ENCODE peak calls at places on chromosomes 6 and 20, in seven cellular contexts. S, E, D, F, Y, L and J are unnamed samples.
A peak's percentile ranks its signal among the peaks of the same experiment; 100 is the strongest.

GRCh38 chr20:3082306-3082951 is 2.1 kb downstream of the AVP start:
- DNase-seq in F (no peak), L (no peak), D (no peak), S (no peak), Y (no peak), E (no peak), J (no peak)

GRCh38 chr6:163296835-163297519 is 117.5 kb upstream of the QKI start:
- DNase-seq in S (no peak), L (no peak), F (no peak), E (no peak), Y (no peak), D (no peak), J (no peak)

GRCh38 chr6:159695984-159696383 is 2.9 kb upstream of the SOD2 start:
- DNase-seq in E (no peak), F (no peak), L (no peak), Y (no peak), S (no peak), D (no peak), J (no peak)

GRCh38 chr6:153613719-153614455 is 425.2 kb upstream of the OPRM1 start:
- DNase-seq in S (no peak), E (no peak), L (no peak), Y (no peak), F (no peak), D (no peak), J (no peak)

GRCh38 chr20:496126-496696 is 33.9 kb upstream of the TBC1D20 start:
- DNase-seq in D (no peak), F (no peak), L (no peak), S (no peak), Y (no peak), E (no peak), J (no peak)

GRCh38 chr6:135346747-135347146 is 150.8 kb downstream of the AHI1 start:
- DNase-seq in E (no peak), L (no peak), F (no peak), S (no peak), Y (no peak), D (peak; percentile 56), J (no peak)

GRCh38 chr6:11473008-11473740 is 64.4 kb upstream of the TMEM170B start:
- DNase-seq in Y (no peak), L (no peak), D (no peak), F (no peak), S (no peak), E (no peak), J (no peak)

GRCh38 chr20:38941726-38942389 is 15.6 kb downstream of the FAM83D start:
- DNase-seq in D (no peak), S (no peak), L (no peak), F (no peak), Y (no peak), E (no peak), J (no peak)

GRCh38 chr20:64242797-64243475 is 12.6 kb upstream of the PCMTD2 start:
- DNase-seq in Y (no peak), S (no peak), L (no peak), E (no peak), D (no peak), F (no peak), J (no peak)

GRCh38 chr20:45235995-45236394 is 14.8 kb downstream of the SEMG2 start:
- DNase-seq in Y (no peak), S (no peak), F (no peak), D (no peak), L (peak; percentile 77), E (no peak), J (no peak)

GRCh38 chr20:56348306-56348695 is 10.5 kb upstream of the FAM210B start:
- DNase-seq in S (no peak), D (peak; percentile 5), E (no peak), F (no peak), L (no peak), Y (no peak), J (no peak)

GRCh38 chr20:14580426-14581074 is 243.1 kb upstream of the FLRT3 start:
- DNase-seq in D (no peak), Y (no peak), L (no peak), E (no peak), S (no peak), F (peak; percentile 77), J (no peak)

GRCh38 chr20:3795511-3796468 is at the start of gene CDC25B:
- DNase-seq in L (peak; percentile 92), S (peak; percentile 82), F (peak; percentile 87), E (peak; percentile 87), Y (peak; percentile 79), D (peak; percentile 90), J (peak; percentile 75)

GRCh38 chr6:116847234-116847633 is 18.4 kb upstream of the GPRC6A start:
- DNase-seq in Y (no peak), L (no peak), F (peak; percentile 10), E (peak; percentile 55), D (peak; percentile 40), S (no peak), J (no peak)

GRCh38 chr6:125732398-125732797 is 17.0 kb upstream of the HEY2 start:
- DNase-seq in D (no peak), S (no peak), Y (no peak), E (no peak), L (no peak), F (no peak), J (no peak)

GRCh38 chr6:26525818-26526217 is 12.3 kb upstream of the HMGN4 start:
- DNase-seq in L (no peak), D (no peak), E (no peak), F (no peak), S (no peak), Y (no peak), J (no peak)

GRCh38 chr6:125169058-125169457 is 15.5 kb downstream of the TPD52L1 start:
- DNase-seq in L (no peak), Y (no peak), D (no peak), E (no peak), S (no peak), F (no peak), J (no peak)

GRCh38 chr6:26552205-26552604 is 14.0 kb downstream of the HMGN4 start:
- DNase-seq in E (no peak), F (no peak), L (no peak), D (no peak), Y (no peak), S (no peak), J (no peak)

GRCh38 chr6:16758163-16758975 is 2.9 kb downstream of the ATXN1 start:
- DNase-seq in S (no peak), D (no peak), F (no peak), L (no peak), E (no peak), Y (no peak), J (no peak)

GRCh38 chr6:157229219-157229607 is 94.1 kb downstream of the TMEM242 start:
- DNase-seq in Y (no peak), L (no peak), S (no peak), E (no peak), D (no peak), F (no peak), J (no peak)